ENCODE peak calls at places on chromosomes 11 and 22, in eight cellular contexts. A, P, N, W, T, D, Q and K are unnamed samples.

GRCh38 chr11:23725752-23726151 is 771.1 kb upstream of the LUZP2 start:
- DNase-seq in W (peak), A (no peak), Q (no peak), P (no peak), T (no peak), D (peak), N (no peak), K (no peak)

GRCh38 chr22:50261615-50262459 is at the start of gene MAPK12:
- DNase-seq in N (no peak), D (peak), T (no peak), W (peak), A (no peak), Q (no peak), P (no peak), K (peak)

GRCh38 chr11:19905280-19905853 is 192.7 kb downstream of the NAV2 start:
- DNase-seq in T (no peak), P (no peak), A (no peak), Q (no peak), N (no peak), D (peak), W (peak), K (no peak)

GRCh38 chr11:79466411-79466810 is 25.6 kb upstream of the TENM4 start:
- DNase-seq in W (peak), D (peak), N (no peak), Q (no peak), T (no peak), A (no peak), P (no peak), K (no peak)

GRCh38 chr22:42343551-42344081 is 73.2 kb upstream of the TCF20 start:
- DNase-seq in N (no peak), T (no peak), P (no peak), W (no peak), A (no peak), Q (no peak), D (no peak), K (no peak)

GRCh38 chr22:39234157-39234793 is 10.5 kb downstream of the PDGFB start:
- DNase-seq in P (no peak), W (peak), Q (no peak), A (peak), N (no peak), D (peak), T (no peak), K (no peak)

GRCh38 chr22:38203855-38204497 is 2.2 kb downstream of the MAFF start:
- DNase-seq in A (no peak), D (no peak), P (no peak), T (no peak), N (no peak), W (no peak), Q (no peak), K (no peak)

GRCh38 chr11:36186340-36186739 is 102.9 kb downstream of the COMMD9 start:
- DNase-seq in D (peak), A (no peak), P (no peak), N (no peak), Q (no peak), T (no peak), W (peak), K (no peak)

GRCh38 chr11:68113986-68114385 is 7.2 kb downstream of the CHKA start:
- DNase-seq in N (no peak), Q (no peak), T (no peak), D (peak), A (no peak), W (peak), P (no peak), K (no peak)

GRCh38 chr11:59135648-59136461 is 6.8 kb upstream of the FAM111A start:
- DNase-seq in W (peak), A (peak), Q (peak), T (peak), P (peak), D (peak), N (peak), K (peak)

GRCh38 chr11:93740802-93741093 is 547 bp downstream of the TAF1D start:
- DNase-seq in Q (peak), D (peak), T (no peak), A (peak), W (peak), N (peak), P (peak), K (peak)
- TF ChIP-seq CTCF in Q (no peak), D (no peak), T (no peak), A (no peak), W (no peak), N (no peak), P (no peak), K (no peak)

DNA sequence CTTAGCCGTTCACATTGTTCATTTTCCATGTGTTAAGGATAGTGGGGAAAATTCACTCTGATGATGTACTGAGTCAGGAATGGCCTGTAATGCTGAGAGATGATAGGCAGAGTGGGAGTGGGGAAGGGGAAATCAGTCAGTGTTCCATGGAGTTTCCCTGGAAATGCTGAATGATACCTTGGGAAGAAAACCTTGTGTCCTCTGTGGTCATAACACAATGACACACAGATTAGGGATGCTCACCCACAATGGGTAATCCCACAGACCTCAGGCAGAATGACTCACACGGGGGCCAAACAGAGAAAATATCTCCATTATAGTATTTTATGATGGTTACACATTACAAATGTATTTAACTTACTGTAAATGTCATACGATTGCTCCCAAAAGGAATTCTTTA is 118.0 kb downstream of the SNX19 start:
- DNase-seq in N (no peak), Q (no peak), A (no peak), W (peak), P (no peak), T (no peak), D (peak), K (no peak)
- H3K4me3 ChIP-seq in N (no peak), Q (no peak), A (no peak), W (no peak), P (no peak), T (no peak), D (no peak), K (no peak)

GRCh38 chr11:8068605-8069221 is 12.3 kb upstream of the TUB start:
- DNase-seq in W (peak), N (no peak), Q (no peak), A (peak), T (no peak), P (peak), D (peak), K (no peak)

GRCh38 chr11:8069771-8070170 is 11.2 kb upstream of the TUB start:
- DNase-seq in D (no peak), A (no peak), N (no peak), Q (no peak), W (no peak), T (no peak), P (peak), K (no peak)

GRCh38 chr11:8066911-8067455 is 14.0 kb upstream of the TUB start:
- DNase-seq in T (no peak), N (no peak), D (peak), P (peak), Q (no peak), W (peak), A (peak), K (no peak)

GRCh38 chr11:8067567-8067928 is 13.5 kb upstream of the TUB start:
- DNase-seq in W (no peak), A (no peak), N (no peak), D (no peak), T (no peak), P (peak), Q (no peak), K (no peak)

DNA sequence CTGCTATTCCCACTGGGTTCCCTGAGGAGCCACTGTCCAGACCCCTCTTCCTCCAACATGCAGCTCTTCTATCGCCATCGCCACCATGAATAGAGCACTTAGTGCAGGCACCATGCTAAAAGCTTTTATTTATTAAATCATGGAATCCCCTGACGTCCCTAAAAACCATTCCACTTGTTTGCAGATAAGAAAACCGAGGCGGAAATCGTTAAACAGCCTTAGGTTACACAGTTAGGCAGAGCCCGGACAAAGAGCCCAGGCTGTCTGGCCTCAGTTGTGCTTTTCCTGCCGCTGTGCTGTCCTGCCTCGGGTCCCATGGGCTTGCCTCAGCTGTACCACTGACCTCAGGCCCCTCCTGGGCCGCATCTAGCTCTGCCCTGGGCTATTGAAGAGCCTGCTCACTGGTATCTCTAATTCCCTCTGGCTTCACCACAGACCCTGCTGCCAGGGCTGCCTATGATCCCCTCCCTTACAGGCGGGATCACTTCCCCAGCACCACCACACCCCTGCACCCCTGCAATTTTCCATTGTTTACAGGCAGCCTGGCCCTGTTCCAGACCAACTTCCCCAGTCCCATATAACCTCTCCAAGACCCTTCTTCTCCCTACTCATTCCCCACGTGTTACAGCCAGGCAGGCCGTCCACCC is 13.0 kb upstream of the TUB start:
- DNase-seq in Q (no peak), N (no peak), D (no peak), W (peak), T (no peak), A (peak), P (peak), K (no peak)
- TF ChIP-seq CTCF in Q (no peak), N (no peak), D (no peak), W (no peak), T (no peak), A (no peak), P (no peak), K (no peak)

GRCh38 chr11:44573333-44573732 is 7.9 kb downstream of the CD82 start:
- DNase-seq in N (no peak), W (no peak), D (no peak), A (no peak), P (no peak), Q (no peak), T (no peak), K (no peak)
- H3K4me3 ChIP-seq in N (no peak), W (no peak), D (no peak), A (no peak), P (no peak), Q (no peak), T (no peak), K (no peak)

GRCh38 chr11:82494988-82495432 is 238.7 kb downstream of the FAM181B start:
- DNase-seq in Q (no peak), T (no peak), P (no peak), D (no peak), W (no peak), N (no peak), A (no peak), K (no peak)
- TF ChIP-seq CTCF in Q (peak), T (no peak), P (no peak), D (no peak), W (no peak), N (no peak), A (peak), K (peak)

DNA sequence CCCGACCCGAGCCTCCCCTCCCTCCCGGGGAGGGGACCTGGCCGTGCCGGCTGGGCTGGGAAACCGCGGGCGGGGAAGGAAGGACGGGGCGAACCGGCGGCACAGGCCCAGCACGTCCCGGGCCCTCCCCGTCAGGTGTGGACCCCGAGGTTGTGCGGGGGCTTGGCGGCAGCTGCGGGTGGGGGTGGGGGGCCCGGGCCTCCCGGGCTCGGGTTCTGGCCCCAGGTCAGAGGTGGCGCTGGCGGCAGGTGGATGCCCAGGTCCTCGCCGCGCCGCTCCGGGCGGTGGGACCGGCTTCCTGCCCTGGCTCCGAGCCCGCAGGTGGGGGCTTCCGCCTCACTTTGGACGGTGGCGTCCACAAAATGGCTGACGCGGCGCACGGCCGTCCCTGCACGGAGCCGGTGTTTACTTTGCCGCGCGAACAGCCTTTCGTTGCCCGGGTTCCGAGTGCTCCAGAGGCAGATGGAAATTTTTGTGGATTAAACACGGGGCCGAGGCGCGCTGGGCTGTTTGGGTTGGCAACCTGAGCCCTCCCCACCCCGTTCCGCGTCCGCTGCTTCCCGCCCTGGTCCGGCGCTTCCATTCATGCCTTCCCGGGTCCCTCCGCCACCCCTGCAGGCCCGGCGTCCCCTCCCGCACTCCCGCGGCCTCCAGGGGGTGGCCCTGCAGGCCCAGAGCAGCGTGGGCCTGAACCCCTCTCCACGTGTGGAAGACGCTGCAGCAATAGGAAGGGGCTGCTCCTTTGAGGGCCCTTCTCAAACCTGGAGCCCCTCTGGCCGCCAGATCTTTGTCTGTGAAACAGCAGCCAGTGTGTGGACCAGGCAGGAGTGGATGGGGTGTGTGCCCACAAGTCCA is 92.0 kb upstream of the KCNQ1OT1 start:
- DNase-seq in A (no peak), Q (peak), P (peak), D (no peak), N (no peak), W (no peak), T (peak), K (peak)
- H3K4me3 ChIP-seq in A (peak), Q (peak), P (peak), D (peak), N (peak), W (no peak), T (no peak), K (no peak)

DNA sequence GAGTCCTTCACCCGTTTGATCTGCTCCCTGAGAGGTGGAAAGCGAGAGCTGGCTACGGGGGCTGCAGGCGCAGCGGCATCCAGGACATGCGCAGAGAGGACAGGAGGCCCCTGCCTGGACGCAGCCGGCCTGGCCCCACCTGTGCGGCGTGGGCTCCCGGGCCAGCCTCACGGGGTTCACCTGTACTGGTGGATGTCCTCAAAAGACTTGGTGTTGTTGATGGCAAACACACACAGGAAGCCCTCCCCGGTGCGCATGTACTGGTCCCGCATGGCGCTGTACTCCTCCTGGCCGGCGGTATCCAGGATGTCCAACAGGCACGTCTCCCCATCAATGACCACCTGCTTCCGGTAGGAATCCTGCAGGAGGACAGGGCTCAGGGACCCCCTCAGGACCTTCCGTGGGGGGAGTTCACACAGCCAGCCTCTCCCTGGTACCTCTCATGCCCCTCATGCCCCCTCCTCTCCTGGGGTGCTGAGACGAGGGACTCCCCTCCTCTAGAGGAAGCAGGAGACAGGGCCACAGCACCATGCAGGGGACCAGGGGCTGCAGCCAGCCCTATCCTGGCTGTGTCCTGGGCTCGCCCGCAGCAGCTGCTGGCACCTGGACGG is 1.7 kb downstream of the HRAS start:
- DNase-seq in Q (peak), P (peak), D (no peak), T (no peak), W (no peak), A (no peak), N (no peak), K (peak)
- TF ChIP-seq CTCF in Q (no peak), P (no peak), D (no peak), T (no peak), W (no peak), A (no peak), N (no peak), K (no peak)

GRCh38 chr22:30288414-30289125 is 735 bp downstream of the CASTOR1 start:
- DNase-seq in W (no peak), D (no peak), A (no peak), Q (no peak), N (no peak), T (no peak), P (no peak), K (no peak)
- H3K4me3 ChIP-seq in W (peak), D (peak), A (peak), Q (peak), N (peak), T (peak), P (peak), K (peak)